ENCODE peak calls at places on chromosomes 5 and 9, in ten cellular contexts. W is bronchial epithelial cell; L is substantia nigra; E is AG08395; V is activated T-helper 9 cell treated with anti-CD3 and anti-CD28 coated beads, Interleukin-2, amount 50 U/mL, for 16 hours; D is SW480; T is stomach; A is effector memory CD4-positive, alpha-beta T cell; S is stromal cell of bone marrow; I is fibroblast of lung. J is an unnamed sample.
A peak's percentile ranks its signal among the peaks of the same experiment; 100 is the strongest.

GRCh38 chr9:96177719-96178028 is 124.3 kb downstream of the HSD17B3 start:
- DNase-seq in W (no peak), L (no peak), E (no peak), V (no peak), D (no peak), T (no peak), A (no peak), S (no peak), I (no peak), J (no peak)

GRCh38 chr5:132667761-132668705 is 5.8 kb upstream of the IL4 start:
- DNase-seq in W (no peak), L (no peak), E (no peak), V (no peak), D (no peak), T (peak; percentile 11), A (no peak), S (no peak), I (no peak), J (no peak)

GRCh38 chr5:82164109-82164956 is 113.8 kb downstream of the RPS23 start:
- DNase-seq in W (peak; percentile 89), L (no peak), E (no peak), V (no peak), D (no peak), T (no peak), A (no peak), S (peak; percentile 59), I (peak; percentile 92), J (no peak)

GRCh38 chr9:27247756-27248155 is 49.2 kb downstream of the EQTN start:
- DNase-seq in W (peak; percentile 75), L (no peak), E (peak; percentile 63), V (no peak), D (peak; percentile 56), T (peak; percentile 55), A (no peak), S (peak; percentile 54), I (peak; percentile 68), J (peak; percentile 75)

GRCh38 chr5:135739383-135739961 is 95.0 kb upstream of the SLC25A48 start:
- DNase-seq in W (peak; percentile 77), L (no peak), E (no peak), V (no peak), D (no peak), T (no peak), A (no peak), S (peak; percentile 9), I (peak; percentile 41), J (no peak)

GRCh38 chr9:124342946-124343485 is 72.2 kb downstream of the PSMB7 start:
- DNase-seq in W (peak; percentile 82), L (peak; percentile 77), E (peak; percentile 95), V (no peak), D (peak; percentile 27), T (no peak), A (no peak), S (peak; percentile 90), I (peak; percentile 93), J (peak; percentile 88)

GRCh38 chr5:10701567-10702039 is 59.4 kb downstream of the DAP start:
- DNase-seq in W (no peak), L (no peak), E (peak; percentile 38), V (no peak), D (peak; percentile 43), T (no peak), A (no peak), S (no peak), I (peak; percentile 77), J (peak; percentile 67)

GRCh38 chr9:14309403-14309802 is 4.5 kb downstream of the NFIB start:
- DNase-seq in W (peak; percentile 65), L (no peak), E (no peak), V (no peak), D (peak; percentile 6), T (no peak), A (no peak), S (no peak), I (peak; percentile 82), J (no peak)

GRCh38 chr5:151737421-151737820 is 21.0 kb downstream of the ATOX1 start:
- DNase-seq in W (no peak), L (no peak), E (peak; percentile 47), V (no peak), D (no peak), T (no peak), A (no peak), S (no peak), I (no peak), J (no peak)

GRCh38 chr9:135137398-135137832 is 49.9 kb downstream of the OLFM1 start:
- DNase-seq in W (no peak), L (no peak), E (peak; percentile 46), V (no peak), D (no peak), T (no peak), A (no peak), S (no peak), I (no peak), J (peak; percentile 53)

GRCh38 chr9:110078626-110079025 is 129.3 kb downstream of the C9orf152 start:
- DNase-seq in W (no peak), L (no peak), E (no peak), V (no peak), D (no peak), T (no peak), A (no peak), S (no peak), I (no peak), J (peak; percentile 35)

GRCh38 chr5:147081256-147081872 is 153.5 kb upstream of the STK32A start:
- DNase-seq in W (no peak), L (peak; percentile 77), E (no peak), V (no peak), D (no peak), T (no peak), A (no peak), S (no peak), I (no peak), J (no peak)

GRCh38 chr9:37107701-37108100 is 12.7 kb upstream of the ZCCHC7 start:
- DNase-seq in W (no peak), L (no peak), E (no peak), V (no peak), D (no peak), T (no peak), A (no peak), S (no peak), I (no peak), J (no peak)

GRCh38 chr5:154477382-154478223 is 424 bp downstream of the HAND1 start:
- DNase-seq in W (no peak), L (no peak), E (peak; percentile 56), V (no peak), D (no peak), T (no peak), A (no peak), S (no peak), I (no peak), J (peak; percentile 54)

GRCh38 chr5:93598997-93599371 is 16.0 kb downstream of the NR2F1 start:
- DNase-seq in W (no peak), L (no peak), E (no peak), V (no peak), D (no peak), T (no peak), A (no peak), S (no peak), I (no peak), J (peak; percentile 38)

GRCh38 chr9:112898872-112899281 is 8.2 kb upstream of the SLC46A2 start:
- DNase-seq in W (no peak), L (no peak), E (no peak), V (no peak), D (no peak), T (no peak), A (no peak), S (no peak), I (no peak), J (peak; percentile 56)

GRCh38 chr9:135098400-135099105 is 11.1 kb downstream of the OLFM1 start:
- DNase-seq in W (no peak), L (no peak), E (peak; percentile 18), V (no peak), D (no peak), T (no peak), A (no peak), S (no peak), I (no peak), J (peak; percentile 94)

GRCh38 chr5:135324897-135325650 is 74.0 kb downstream of the MACROH2A1 start:
- DNase-seq in W (peak; percentile 37), L (no peak), E (no peak), V (no peak), D (peak; percentile 69), T (no peak), A (no peak), S (no peak), I (no peak), J (no peak)

GRCh38 chr9:99103054-99103453 is 1.9 kb upstream of the TGFBR1 start:
- DNase-seq in W (peak; percentile 99), L (no peak), E (no peak), V (no peak), D (no peak), T (no peak), A (no peak), S (no peak), I (no peak), J (no peak)

GRCh38 chr9:134778841-134779411 is 101.7 kb upstream of the FCN2 start:
- DNase-seq in W (no peak), L (peak; percentile 40), E (peak; percentile 56), V (no peak), D (peak; percentile 44), T (peak; percentile 48), A (no peak), S (peak; percentile 21), I (peak; percentile 51), J (peak; percentile 77)

GRCh38 chr9:118162711-118163110 is 458.5 kb downstream of the TLR4 start:
- DNase-seq in W (no peak), L (no peak), E (no peak), V (no peak), D (no peak), T (no peak), A (no peak), S (no peak), I (no peak), J (peak; percentile 72)

GRCh38 chr9:130195638-130196037 is 23.4 kb downstream of the NCS1 start:
- DNase-seq in W (no peak), L (no peak), E (no peak), V (no peak), D (no peak), T (no peak), A (no peak), S (no peak), I (no peak), J (no peak)

GRCh38 chr5:130316971-130317421 is 412.7 kb downstream of the CHSY3 start:
- DNase-seq in W (peak; percentile 53), L (no peak), E (no peak), V (no peak), D (no peak), T (no peak), A (no peak), S (no peak), I (no peak), J (peak; percentile 89)

GRCh38 chr9:22423566-22423965 is 23.1 kb upstream of the DMRTA1 start:
- DNase-seq in W (no peak), L (no peak), E (no peak), V (no peak), D (no peak), T (no peak), A (no peak), S (no peak), I (no peak), J (no peak)

GRCh38 chr9:69582544-69583297 is 89.5 kb downstream of the APBA1 start:
- DNase-seq in W (peak; percentile 72), L (peak; percentile 6), E (no peak), V (no peak), D (peak; percentile 7), T (no peak), A (no peak), S (no peak), I (no peak), J (no peak)

GRCh38 chr9:111037744-111038335 is 430 bp downstream of the LPAR1 start:
- DNase-seq in W (no peak), L (peak; percentile 38), E (no peak), V (no peak), D (peak; percentile 18), T (peak; percentile 40), A (no peak), S (no peak), I (peak; percentile 31), J (peak; percentile 92)